ENCODE peak calls at places on chromosomes 13 and 19, in seven cellular contexts. X, R, B, S, T, O and Q are unnamed samples.

GRCh38 chr19:44675516-44675915 is 4.2 kb downstream of the CEACAM19 start:
- DNase-seq in X (no peak), R (no peak), B (no peak), S (no peak), T (no peak), O (no peak), Q (no peak)

GRCh38 chr19:42606660-42607351 is 12.1 kb upstream of the CEACAM8 start:
- DNase-seq in X (peak), R (peak), B (peak), S (peak), T (peak), O (peak), Q (no peak)

GRCh38 chr13:113835461-113836274 is 28.2 kb downstream of the GAS6 start:
- DNase-seq in X (peak), R (no peak), B (peak), S (no peak), T (no peak), O (no peak), Q (peak)

GRCh38 chr13:113542751-113543424 is 41.7 kb upstream of the TFDP1 start:
- DNase-seq in X (no peak), R (no peak), B (no peak), S (no peak), T (no peak), O (no peak), Q (no peak)

GRCh38 chr19:45340899-45341453 is 426 bp downstream of the KLC3 start:
- DNase-seq in X (peak), R (no peak), B (no peak), S (no peak), T (no peak), O (no peak), Q (no peak)

GRCh38 chr13:22047082-22047784 is 376.4 kb downstream of the FGF9 start:
- DNase-seq in X (no peak), R (no peak), B (no peak), S (no peak), T (no peak), O (no peak), Q (no peak)

GRCh38 chr13:27915301-27916207 is 4.2 kb upstream of the PDX1 start:
- DNase-seq in X (no peak), R (no peak), B (no peak), S (no peak), T (no peak), O (no peak), Q (no peak)

GRCh38 chr19:35088514-35088913 is 27.1 kb upstream of the FXYD3 start:
- DNase-seq in X (peak), R (no peak), B (peak), S (no peak), T (no peak), O (no peak), Q (no peak)

GRCh38 chr13:32142956-32143375 is 111.4 kb downstream of the FRY start:
- DNase-seq in X (peak), R (no peak), B (no peak), S (no peak), T (no peak), O (no peak), Q (no peak)

GRCh38 chr19:8611890-8612806 is 1.6 kb upstream of the ADAMTS10 start:
- DNase-seq in X (peak), R (no peak), B (peak), S (no peak), T (peak), O (no peak), Q (no peak)

GRCh38 chr19:685457-685931 is 9.3 kb downstream of the FSTL3 start:
- DNase-seq in X (no peak), R (no peak), B (no peak), S (no peak), T (no peak), O (no peak), Q (no peak)

GRCh38 chr13:39451860-39452301 is 151.1 kb downstream of the LHFPL6 start:
- DNase-seq in X (peak), R (no peak), B (no peak), S (no peak), T (peak), O (no peak), Q (no peak)

GRCh38 chr13:32455594-32455903 is 27.6 kb upstream of the N4BP2L1 start:
- DNase-seq in X (no peak), R (no peak), B (no peak), S (no peak), T (no peak), O (no peak), Q (no peak)

GRCh38 chr13:76009491-76009890 is 373.4 kb downstream of the LMO7 start:
- DNase-seq in X (peak), R (no peak), B (no peak), S (no peak), T (no peak), O (no peak), Q (no peak)

GRCh38 chr19:47436712-47437401 is 17.5 kb upstream of the MEIS3 start:
- DNase-seq in X (peak), R (peak), B (peak), S (peak), T (peak), O (peak), Q (no peak)

GRCh38 chr13:43848250-43848649 is 31.3 kb downstream of the CCDC122 start:
- DNase-seq in X (peak), R (no peak), B (no peak), S (no peak), T (no peak), O (no peak), Q (no peak)

GRCh38 chr13:49908637-49909036 is 27.5 kb downstream of the SPRYD7 start:
- DNase-seq in X (no peak), R (no peak), B (no peak), S (no peak), T (peak), O (no peak), Q (no peak)

GRCh38 chr19:56141416-56141992 is 417 bp downstream of the ZNF444 start:
- DNase-seq in X (peak), R (peak), B (no peak), S (no peak), T (no peak), O (peak), Q (no peak)